ENCODE peak calls at places on chromosomes 6 and 20, in five cellular contexts. Y is dorsolateral prefrontal cortex, G is breast epithelium, J is keratinocyte, R is kidney. H is an unnamed sample.
A peak's percentile ranks its signal among the peaks of the same experiment; 100 is the strongest.

GRCh38 chr20:51380401-51381385 is 161.8 kb downstream of the NFATC2 start:
- DNase-seq in J (no peak), R (no peak), G (no peak), Y (no peak), H (no peak)

GRCh38 chr20:21522479-21523397 is 8.9 kb upstream of the NKX2-2 start:
- DNase-seq in G (no peak), Y (no peak), R (peak; percentile 65), J (no peak), H (no peak)

GRCh38 chr6:156131221-156131903 is 645.8 kb upstream of the ARID1B start:
- DNase-seq in Y (no peak), G (no peak), R (no peak), J (no peak), H (no peak)

GRCh38 chr20:36435799-36436541 is 105.3 kb upstream of the MYL9 start:
- DNase-seq in Y (no peak), G (peak; percentile 78), R (peak; percentile 89), J (peak; percentile 49), H (peak; percentile 82)

GRCh38 chr6:33716379-33716778 is 4.9 kb upstream of the UQCC2 start:
- DNase-seq in Y (no peak), J (no peak), G (no peak), R (no peak), H (peak; percentile 70)

GRCh38 chr20:53224851-53225250 is 252.7 kb downstream of the TSHZ2 start:
- DNase-seq in J (no peak), R (no peak), G (no peak), Y (no peak), H (no peak)

GRCh38 chr6:87789198-87789899 is 87.3 kb upstream of the AKIRIN2 start:
- DNase-seq in R (no peak), G (no peak), Y (no peak), J (no peak), H (no peak)

GRCh38 chr6:141562801-141563763 is 569.6 kb upstream of the GJE1 start:
- DNase-seq in R (no peak), G (no peak), J (peak; percentile 33), Y (no peak), H (peak; percentile 24)

GRCh38 chr6:113672691-113673149 is 184.4 kb upstream of the MARCKS start:
- DNase-seq in R (peak; percentile 74), Y (no peak), G (no peak), J (no peak), H (peak; percentile 33)

GRCh38 chr6:40106840-40107239 is 172.6 kb upstream of the MOCS1 start:
- DNase-seq in J (no peak), R (no peak), Y (no peak), G (no peak), H (no peak)

GRCh38 chr6:3986241-3986640 is 92.7 kb downstream of the FAM217A start:
- DNase-seq in J (no peak), R (no peak), G (no peak), Y (no peak), H (no peak)

GRCh38 chr6:166005846-166006592 is 161.6 kb downstream of the TBXT start:
- DNase-seq in J (no peak), Y (no peak), G (no peak), R (peak; percentile 89), H (peak; percentile 85)

GRCh38 chr6:20349225-20349624 is 52.5 kb upstream of the E2F3 start:
- DNase-seq in G (no peak), R (no peak), J (no peak), Y (no peak), H (no peak)

GRCh38 chr20:64055893-64056638 is 6.6 kb upstream of the SOX18 start:
- DNase-seq in R (no peak), G (no peak), J (no peak), Y (no peak), H (no peak)

GRCh38 chr6:129150476-129150875 is 267.5 kb downstream of the LAMA2 start:
- DNase-seq in G (no peak), J (no peak), Y (no peak), R (no peak), H (no peak)

GRCh38 chr20:23125159-23125558 is 39.0 kb upstream of the CD93 start:
- DNase-seq in G (no peak), R (no peak), J (no peak), Y (no peak), H (no peak)

GRCh38 chr6:743320-744096 is 50.6 kb upstream of the EXOC2 start:
- DNase-seq in J (no peak), R (no peak), G (no peak), Y (no peak), H (no peak)

GRCh38 chr20:35690265-35690664 is 8.9 kb downstream of the NFS1 start:
- DNase-seq in Y (no peak), R (no peak), J (no peak), G (no peak), H (no peak)

GRCh38 chr20:6566821-6567220 is 200.7 kb upstream of the BMP2 start:
- DNase-seq in G (no peak), J (peak; percentile 81), Y (no peak), R (no peak), H (no peak)

GRCh38 chr20:18666803-18667460 is 79.1 kb downstream of the DTD1 start:
- DNase-seq in Y (no peak), J (no peak), R (no peak), G (no peak), H (no peak)

GRCh38 chr6:166903500-166903899 is 52.9 kb downstream of the RNASET2 start:
- DNase-seq in Y (no peak), R (peak; percentile 66), J (no peak), G (no peak), H (no peak)

GRCh38 chr6:28807682-28808280 is 116.0 kb downstream of the TRIM27 start:
- DNase-seq in R (no peak), G (no peak), J (no peak), Y (no peak), H (no peak)

GRCh38 chr6:105135056-105135455 is 44.8 kb downstream of the POPDC3 start:
- DNase-seq in G (no peak), R (no peak), Y (no peak), J (no peak), H (no peak)

GRCh38 chr6:44660561-44661220 is 273.2 kb downstream of the CDC5L start:
- DNase-seq in R (no peak), Y (no peak), J (no peak), G (no peak), H (no peak)

GRCh38 chr6:108203189-108204119 is 37.6 kb downstream of the NR2E1 start:
- DNase-seq in Y (no peak), G (no peak), J (no peak), R (no peak), H (no peak)

GRCh38 chr6:33886673-33887144 is 82.9 kb upstream of the MLN start:
- DNase-seq in G (no peak), R (no peak), Y (no peak), J (no peak), H (no peak)

GRCh38 chr20:50012282-50013263 is 29.8 kb downstream of the SNAI1 start:
- DNase-seq in J (no peak), R (no peak), G (no peak), Y (no peak), H (no peak)

GRCh38 chr20:10861619-10862018 is 187.8 kb upstream of the JAG1 start:
- DNase-seq in J (no peak), G (no peak), Y (no peak), R (no peak), H (no peak)

GRCh38 chr6:51462896-51463679 is 624.3 kb downstream of the PKHD1 start:
- DNase-seq in Y (no peak), G (no peak), R (no peak), J (no peak), H (no peak)

GRCh38 chr6:84193140-84193708 is 34.2 kb downstream of the CEP162 start:
- DNase-seq in Y (no peak), R (no peak), G (no peak), J (peak; percentile 17), H (no peak)

GRCh38 chr6:74289881-74290280 is 593.9 kb downstream of the CD109 start:
- DNase-seq in R (no peak), J (no peak), Y (no peak), G (no peak), H (no peak)
- H3K27ac ChIP-seq in R (no peak overlapping the region), J (no peak overlapping the region), Y (no peak overlapping the region), G (no peak overlapping the region), H (no peak overlapping the region)

DNA sequence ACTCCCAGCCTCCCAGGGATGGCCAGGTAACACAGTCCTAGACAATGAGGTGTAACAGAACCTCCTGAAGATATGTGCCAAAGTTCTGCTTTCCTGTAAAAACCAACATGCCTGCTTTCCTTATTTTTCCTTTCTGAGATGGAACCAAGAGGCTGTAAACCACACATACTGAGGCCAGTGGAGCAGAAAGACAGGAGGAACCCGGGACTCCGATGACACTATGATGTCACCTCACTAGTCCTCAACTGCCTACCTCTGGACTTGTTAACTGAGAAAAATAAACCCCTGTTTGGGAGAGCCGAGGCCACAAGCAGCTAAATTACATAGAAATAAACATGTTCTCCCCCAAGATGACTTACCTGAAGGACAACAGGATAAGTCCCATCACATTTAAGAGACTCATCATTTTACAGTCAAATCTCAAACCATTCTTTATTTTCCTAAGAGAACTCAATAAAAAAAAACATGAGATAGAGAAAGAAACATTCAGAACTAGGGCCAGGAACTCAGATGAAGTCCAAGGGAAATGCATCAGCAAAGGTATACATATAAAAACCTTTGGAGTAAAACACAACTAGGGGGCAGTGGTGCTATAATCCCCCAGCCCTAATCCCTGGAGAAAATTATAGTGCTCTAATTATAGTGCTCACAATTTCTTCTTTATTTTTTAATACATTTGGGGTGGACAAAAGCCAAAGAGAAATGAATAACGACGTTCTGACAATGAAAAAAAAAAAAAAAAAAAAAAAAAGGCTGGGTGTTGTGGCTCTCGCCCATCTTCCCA is 100.4 kb upstream of the EMILIN3 start:
- DNase-seq in R (no peak), G (no peak), Y (no peak), J (no peak), H (no peak)
- TF ChIP-seq CTCF in R (no peak), G (no peak), Y (no peak), J (no peak), H (no peak)

GRCh38 chr20:3378138-3378537 is 29.3 kb downstream of the DNAAF9 start:
- DNase-seq in G (no peak), R (no peak), J (no peak), Y (no peak), H (no peak)
- H3K27ac ChIP-seq in G (no peak overlapping the region), R (no peak overlapping the region), J (no peak overlapping the region), Y (no peak overlapping the region), H (no peak overlapping the region)

GRCh38 chr20:1829531-1829930 is 65.7 kb upstream of the SIRPA start:
- DNase-seq in R (no peak), J (no peak), Y (no peak), G (no peak), H (no peak)

GRCh38 chr20:1830240-1830639 is 65.0 kb upstream of the SIRPA start:
- DNase-seq in Y (peak; percentile 56), R (no peak), J (peak; percentile 87), G (no peak), H (peak; percentile 48)

GRCh38 chr20:1828786-1829131 is 66.4 kb upstream of the SIRPA start:
- DNase-seq in R (no peak), G (no peak), J (no peak), Y (no peak), H (no peak)

GRCh38 chr20:1827510-1827973 is 67.7 kb upstream of the SIRPA start:
- DNase-seq in G (no peak), J (no peak), R (no peak), Y (no peak), H (no peak)

GRCh38 chr20:1827974-1828785 is 67.0 kb upstream of the SIRPA start:
- DNase-seq in R (no peak), Y (peak; percentile 87), J (no peak), G (no peak), H (peak; percentile 64)
- TF ChIP-seq CTCF in R (no peak), Y (no peak), J (no peak), G (no peak), H (no peak)